ENCODE peak calls at places on chromosome 22, in four cellular contexts. Y is iPS DF 6.9, B is uterus, D is cardiac muscle cell. E is an unnamed sample. For H3K4me1, the result is how much of the 10 kb centered on the place peaks cover.

GRCh38 chr22:38218661-38219331 is 17.0 kb downstream of the MAFF start:
- DNase-seq in D (peak), B (peak), Y (no peak), E (peak)

GRCh38 chr22:38655532-38656255 is 498 bp downstream of the FAM227A start:
- DNase-seq in D (peak), Y (no peak), B (peak), E (no peak)

GRCh38 chr22:35727436-35727835 is 9.8 kb downstream of the APOL5 start:
- DNase-seq in Y (no peak), B (no peak), D (peak), E (no peak)

GRCh38 chr22:35681454-35682050 is 33.3 kb downstream of the APOL6 start:
- DNase-seq in Y (no peak), D (no peak), B (no peak), E (no peak)

GRCh38 chr22:35634015-35634414 is 14.2 kb upstream of the APOL6 start:
- DNase-seq in D (no peak), Y (no peak), B (no peak), E (no peak)

GRCh38 chr22:48244388-48245118 is 1482.1 kb downstream of the TBC1D22A start:
- DNase-seq in Y (no peak), D (no peak), B (no peak), E (no peak)

GRCh38 chr22:47486569-47487312 is 724.3 kb downstream of the TBC1D22A start:
- DNase-seq in B (no peak), Y (no peak), D (no peak), E (no peak)

GRCh38 chr22:44412136-44412731 is 85.8 kb downstream of the RTL6 start:
- DNase-seq in Y (no peak), B (no peak), D (no peak), E (no peak)

GRCh38 chr22:25186140-25186539 is 13.5 kb upstream of the CRYBB3 start:
- DNase-seq in D (no peak), Y (no peak), B (no peak), E (no peak)

GRCh38 chr22:37999640-38000272 is 15.4 kb upstream of the SOX10 start:
- DNase-seq in D (peak), B (no peak), Y (no peak), E (no peak)

GRCh38 chr22:27388090-27388600 is 413.4 kb downstream of the MN1 start:
- DNase-seq in Y (no peak), D (no peak), B (no peak), E (no peak)

GRCh38 chr22:23113067-23113846 is 28.5 kb downstream of the RSPH14 start:
- DNase-seq in D (peak), B (no peak), Y (no peak), E (no peak)

GRCh38 chr22:38040953-38041759 is 16.0 kb upstream of the PICK1 start:
- DNase-seq in Y (no peak), B (no peak), D (no peak), E (no peak)

GRCh38 chr22:41834005-41834975 is 1.4 kb downstream of the SREBF2 start:
- DNase-seq in B (no peak), D (no peak), Y (no peak), E (no peak)

GRCh38 chr22:26453812-26454500 is 24.9 kb downstream of the ASPHD2 start:
- DNase-seq in B (no peak), D (no peak), Y (no peak), E (no peak)

GRCh38 chr22:24585461-24585860 is 7.4 kb downstream of the LRRC75B start:
- DNase-seq in Y (no peak), B (no peak), D (no peak), E (no peak)

GRCh38 chr22:24695958-24696511 is 78.5 kb downstream of the PIWIL3 start:
- DNase-seq in D (peak), Y (no peak), B (no peak), E (no peak)

GRCh38 chr22:19419086-19419463 is 12.5 kb downstream of the HIRA start:
- DNase-seq in B (no peak), D (no peak), Y (no peak), E (no peak)

GRCh38 chr22:24482586-24482985 is 12.5 kb upstream of the UPB1 start:
- DNase-seq in D (peak), B (no peak), Y (no peak), E (no peak)

GRCh38 chr22:47189056-47189916 is 426.8 kb downstream of the TBC1D22A start:
- DNase-seq in B (peak), Y (no peak), D (no peak), E (no peak)

GRCh38 chr22:41620646-41621098 is at the start of gene DESI1:
- DNase-seq in D (peak), Y (no peak), B (no peak), E (no peak)

GRCh38 chr22:23527971-23528740 is 51.9 kb downstream of the IGLL1 start:
- DNase-seq in D (no peak), B (no peak), Y (no peak), E (no peak)

GRCh38 chr22:47891609-47892008 is 1129.2 kb downstream of the TBC1D22A start:
- DNase-seq in D (no peak), Y (no peak), B (no peak), E (no peak)

DNA sequence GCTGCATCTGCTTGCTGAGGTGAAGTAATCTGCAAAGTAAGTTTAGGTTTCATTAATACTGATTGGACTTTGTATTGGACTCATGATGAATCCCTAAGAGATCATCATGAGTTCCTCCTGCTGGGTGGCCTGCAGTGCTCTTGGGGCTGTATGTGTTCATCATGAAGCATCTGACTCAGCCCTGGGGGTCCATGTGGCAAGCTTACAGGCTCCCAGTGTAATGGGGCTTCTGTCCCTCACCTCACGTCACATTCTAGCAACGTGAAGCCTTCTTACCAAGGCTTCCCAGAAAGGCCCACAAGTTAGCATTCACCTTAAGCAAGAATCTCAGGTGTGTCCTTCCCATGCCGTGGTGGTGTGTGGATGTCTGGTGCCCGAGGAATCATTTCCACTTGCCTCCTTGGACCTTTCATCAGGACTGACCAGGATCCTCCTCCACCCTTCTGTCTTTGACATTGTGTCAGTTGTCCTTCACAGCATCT is 23.7 kb downstream of the CRKL start:
- DNase-seq in Y (no peak), B (no peak), D (no peak), E (no peak)
- H3K4me1 ChIP-seq in Y (under half), B (under half), D (under half), E (half or more)

GRCh38 chr22:42939941-42940653 is 74.9 kb downstream of the PACSIN2 start:
- DNase-seq in Y (no peak), D (peak), B (no peak), E (no peak)
- H3K4me3 ChIP-seq in Y (no peak), D (no peak), B (no peak), E (no peak)

GRCh38 chr22:36771376-36772063 is 4.4 kb downstream of the IFT27 start:
- DNase-seq in Y (no peak), B (no peak), D (no peak), E (no peak)
- H3K4me1 ChIP-seq in Y (under half), B (under half), D (under half), E (under half)

DNA sequence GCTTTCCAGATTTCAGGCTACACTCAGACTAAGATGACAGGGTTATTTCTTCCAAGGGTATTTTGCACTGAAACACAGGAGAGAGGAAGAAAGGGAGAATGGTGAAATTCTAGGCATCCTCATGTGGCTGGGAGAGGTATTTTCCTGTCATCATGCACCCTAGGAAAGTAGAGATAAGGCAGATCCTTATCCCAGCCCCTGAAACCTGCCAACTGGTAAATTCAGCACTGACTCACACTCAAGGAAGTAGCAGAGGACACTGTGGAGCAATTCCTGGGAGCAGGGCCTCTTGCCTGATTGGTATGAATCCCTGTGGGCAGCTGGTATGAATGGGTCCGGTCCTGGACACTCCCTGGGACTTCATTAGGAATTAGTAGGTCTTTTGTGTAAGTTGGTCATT is 37.6 kb upstream of the SLC5A1 start:
- DNase-seq in B (no peak), D (peak), Y (no peak), E (no peak)
- H3K4me3 ChIP-seq in B (no peak), D (no peak), Y (no peak), E (no peak)

GRCh38 chr22:39926175-39927152 is 25.6 kb downstream of the GRAP2 start:
- DNase-seq in D (no peak), Y (no peak), B (no peak), E (peak)
- H3K4me1 ChIP-seq in D (under half), Y (under half), B (under half), E (half or more)

GRCh38 chr22:40521046-40521445 is 115.5 kb downstream of the MRTFA start:
- DNase-seq in B (no peak), Y (no peak), D (no peak), E (no peak)

GRCh38 chr22:40519284-40519947 is 117.1 kb downstream of the MRTFA start:
- DNase-seq in D (no peak), B (no peak), Y (no peak), E (peak)

GRCh38 chr22:40518840-40519239 is 117.7 kb downstream of the MRTFA start:
- DNase-seq in B (no peak), D (no peak), Y (no peak), E (no peak)

GRCh38 chr22:40520562-40520961 is 116.0 kb downstream of the MRTFA start:
- DNase-seq in D (no peak), Y (no peak), B (no peak), E (no peak)

GRCh38 chr22:40519948-40520331 is 116.6 kb downstream of the MRTFA start:
- DNase-seq in B (no peak), D (no peak), Y (no peak), E (no peak)
- H3K4me3 ChIP-seq in B (no peak), D (no peak), Y (no peak), E (no peak)

GRCh38 chr22:28815729-28816128 is 15.4 kb upstream of the XBP1 start:
- DNase-seq in B (no peak), Y (no peak), D (no peak), E (no peak)
- H3K4me1 ChIP-seq in B (under half), Y (under half), D (under half), E (half or more)

GRCh38 chr22:49826603-49827306 is 918 bp downstream of the BRD1 start:
- DNase-seq in D (peak), B (peak), Y (no peak), E (peak)

GRCh38 chr22:49824936-49825335 is 2.7 kb downstream of the BRD1 start:
- DNase-seq in D (no peak), Y (no peak), B (no peak), E (no peak)

GRCh38 chr22:49824185-49824925 is 3.3 kb downstream of the BRD1 start:
- DNase-seq in B (no peak), Y (no peak), D (no peak), E (no peak)

GRCh38 chr22:49825944-49826602 is 1.6 kb downstream of the BRD1 start:
- DNase-seq in D (peak), Y (no peak), B (no peak), E (peak)

GRCh38 chr22:49825436-49825835 is 2.2 kb downstream of the BRD1 start:
- DNase-seq in D (peak), Y (no peak), B (no peak), E (no peak)
- H3K4me3 ChIP-seq in D (peak), Y (no peak), B (peak), E (peak)

DNA sequence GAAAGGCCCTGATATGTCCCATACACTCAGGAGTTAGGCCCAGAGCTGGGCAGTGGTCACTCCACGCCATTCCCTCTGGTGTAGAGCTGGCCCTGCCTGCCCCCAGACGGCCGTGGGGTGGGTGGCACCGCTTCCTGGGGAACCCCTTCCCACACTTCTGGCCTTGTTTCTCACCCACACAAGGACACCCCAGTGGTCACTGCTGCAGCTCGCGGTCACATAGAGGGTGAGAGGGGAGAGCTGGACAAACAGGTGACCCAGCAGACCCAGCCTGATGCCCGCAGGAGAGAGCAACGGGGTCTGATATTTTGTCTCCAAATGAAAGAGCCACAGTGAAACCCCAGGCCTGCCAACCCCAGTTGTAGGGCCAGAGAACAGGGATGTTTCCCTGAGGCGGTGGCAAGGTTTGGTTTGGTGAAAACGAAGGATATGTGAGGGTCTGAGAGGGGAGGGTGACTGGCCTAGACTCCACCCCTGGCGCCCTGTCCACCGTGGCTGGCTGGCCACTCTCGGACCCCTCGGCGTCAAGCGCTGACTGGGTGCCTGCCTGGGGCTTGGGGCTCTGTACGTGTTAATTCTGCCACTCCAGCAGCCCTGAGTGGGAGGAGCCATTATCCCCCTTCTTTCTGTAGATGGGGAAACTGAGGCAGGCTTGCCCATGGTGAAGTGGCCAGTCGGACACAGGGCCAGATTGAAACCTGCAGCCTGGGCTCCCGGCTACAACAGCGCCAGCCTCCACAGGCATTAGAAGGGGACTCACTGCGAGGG is 71.0 kb upstream of the PPARA start:
- DNase-seq in B (peak), Y (no peak), D (no peak), E (no peak)
- H3K4me1 ChIP-seq in B (under half), Y (under half), D (under half), E (under half)